ENCODE peak calls at places on chromosomes 2 and 18, in eight cellular contexts. F, Y, I, D, X, C, Z and Q are unnamed samples.

GRCh38 chr18:34023471-34023870 is 201.2 kb downstream of the NOL4 start:
- DNase-seq in X (no peak), I (no peak), Y (no peak), F (no peak), D (no peak), C (no peak), Z (no peak), Q (no peak)

GRCh38 chr2:95377724-95378123 is 24.8 kb upstream of the FAHD2A start:
- DNase-seq in Y (no peak), Z (no peak), C (no peak), X (no peak), D (no peak), F (no peak), I (no peak), Q (no peak)

GRCh38 chr2:138175066-138175465 is 210.8 kb downstream of the HNMT start:
- DNase-seq in D (no peak), I (no peak), Z (no peak), C (no peak), X (no peak), F (no peak), Y (no peak), Q (no peak)

GRCh38 chr18:54880706-54881105 is 52.4 kb downstream of the RAB27B start:
- DNase-seq in C (no peak), D (no peak), I (no peak), Y (no peak), X (no peak), F (no peak), Z (no peak), Q (no peak)

GRCh38 chr18:60060026-60060425 is 160.2 kb downstream of the PMAIP1 start:
- DNase-seq in D (no peak), X (no peak), F (no peak), I (no peak), C (no peak), Y (no peak), Z (no peak), Q (no peak)

GRCh38 chr2:75466708-75467311 is 93.9 kb downstream of the EVA1A start:
- DNase-seq in Z (no peak), X (no peak), C (no peak), F (no peak), D (no peak), Y (peak; percentile 6), I (peak; percentile 68), Q (peak; percentile 43)

GRCh38 chr2:204260162-204260877 is 285.0 kb upstream of the PARD3B start:
- DNase-seq in Z (no peak), C (no peak), Y (peak; percentile 26), D (no peak), I (peak; percentile 65), X (peak; percentile 50), F (peak; percentile 56), Q (peak; percentile 62)

GRCh38 chr2:12284487-12284886 is 432.2 kb upstream of the TRIB2 start:
- DNase-seq in F (no peak), I (no peak), Z (no peak), D (no peak), Y (no peak), X (no peak), C (no peak), Q (no peak)

GRCh38 chr2:182509231-182509630 is 82.4 kb upstream of the PDE1A start:
- DNase-seq in X (no peak), Y (no peak), C (no peak), D (no peak), F (no peak), Z (no peak), I (no peak), Q (no peak)

GRCh38 chr2:240387669-240388358 is 47.6 kb upstream of the GPC1 start:
- DNase-seq in D (peak; percentile 78), I (peak; percentile 70), C (peak; percentile 67), Z (no peak), Y (no peak), F (peak; percentile 56), X (peak; percentile 90), Q (peak; percentile 39)

GRCh38 chr18:76914314-76914713 is 92.0 kb downstream of the ZNF236 start:
- DNase-seq in I (no peak), X (no peak), Y (no peak), Z (no peak), C (no peak), F (no peak), D (no peak), Q (no peak)

GRCh38 chr2:69544951-69545350 is 98.6 kb downstream of the AAK1 start:
- DNase-seq in I (no peak), C (no peak), Z (no peak), X (no peak), D (no peak), F (no peak), Y (no peak), Q (no peak)

DNA sequence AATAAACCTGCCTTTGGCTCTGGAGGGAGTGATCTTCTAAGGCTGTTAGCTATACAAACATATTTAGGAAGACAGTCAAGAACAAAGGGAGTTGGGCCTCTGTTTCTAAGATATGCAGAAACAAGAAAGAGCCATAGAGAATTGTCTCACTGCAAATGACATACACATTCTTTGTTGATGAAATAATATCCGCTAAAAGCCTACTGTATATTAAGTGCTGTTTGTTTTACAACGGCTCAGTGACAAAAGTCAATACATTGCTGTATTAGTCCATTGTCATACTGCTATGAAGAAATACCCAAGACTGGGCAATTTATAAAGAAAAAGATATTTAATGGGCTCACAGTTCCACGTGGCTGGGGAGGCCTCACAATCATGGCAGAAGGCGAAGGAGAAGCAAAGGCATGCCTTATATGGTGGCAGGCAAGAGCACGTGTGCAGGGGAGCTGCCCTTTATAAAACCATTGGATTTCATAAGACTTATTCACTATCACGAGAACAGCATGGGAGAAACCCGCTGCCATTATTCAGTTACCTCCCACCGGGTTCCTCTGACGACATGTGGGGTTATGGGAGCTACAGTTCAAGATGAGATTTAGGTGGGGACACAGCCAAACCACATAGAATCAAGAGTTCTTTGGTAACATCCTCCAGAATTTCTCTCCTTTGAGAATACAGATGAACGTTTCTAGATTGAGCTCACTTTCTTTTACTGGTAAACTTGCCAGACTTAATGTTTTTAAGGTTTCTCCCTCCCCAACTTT is 157.8 kb downstream of the PIK3C3 start:
- DNase-seq in I (no peak), C (no peak), X (no peak), F (no peak), Z (no peak), D (no peak), Y (no peak), Q (no peak)
- H3K4me1 ChIP-seq in I (peaks cover 3% of the 10 kb centered on the region), C (peaks cover 17% of the 10 kb centered on the region), X (peaks cover 5% of the 10 kb centered on the region), F (no peaks in the 10 kb centered on the region), Z (peaks cover 6% of the 10 kb centered on the region), D (no peaks in the 10 kb centered on the region), Y (no peaks in the 10 kb centered on the region), Q (peaks cover 6% of the 10 kb centered on the region)

GRCh38 chr2:1995987-1996386 is 251.7 kb upstream of the PXDN start:
- DNase-seq in X (no peak), Z (no peak), Y (no peak), D (no peak), I (no peak), F (no peak), C (no peak), Q (no peak)

GRCh38 chr2:1995584-1995983 is 251.3 kb upstream of the PXDN start:
- DNase-seq in I (no peak), Z (no peak), X (no peak), C (no peak), F (no peak), D (no peak), Y (no peak), Q (no peak)

GRCh38 chr2:1997976-1998375 is 253.7 kb upstream of the PXDN start:
- DNase-seq in X (no peak), F (no peak), D (no peak), Z (no peak), Y (no peak), C (no peak), I (no peak), Q (no peak)

GRCh38 chr2:1995086-1995485 is 250.8 kb upstream of the PXDN start:
- DNase-seq in X (no peak), I (no peak), Y (no peak), C (no peak), F (no peak), Z (no peak), D (no peak), Q (no peak)

GRCh38 chr2:1997409-1997808 is 253.1 kb upstream of the PXDN start:
- DNase-seq in C (no peak), Z (no peak), D (no peak), F (no peak), I (no peak), X (no peak), Y (no peak), Q (peak; percentile 37)
- TF ChIP-seq POLR2A in C (no peak), Z (no peak), D (no peak), F (no peak), I (no peak), X (no peak), Y (no peak), Q (no peak)

GRCh38 chr18:35495821-35496368 is 1.9 kb downstream of the INO80C start:
- DNase-seq in F (no peak), C (no peak), Z (no peak), Y (no peak), X (no peak), I (peak; percentile 40), D (no peak), Q (no peak)
- H3K4me3 ChIP-seq in F (no peak overlapping the region), C (no peak overlapping the region), Z (no peak overlapping the region), Y (no peak overlapping the region), X (no peak overlapping the region), I (peak overlapping the region; percentile 70), D (no peak overlapping the region), Q (no peak overlapping the region)

GRCh38 chr2:26001743-26002341 is 19.5 kb upstream of the KIF3C start:
- DNase-seq in C (peak; percentile 74), F (peak; percentile 84), Z (no peak), D (peak; percentile 82), X (peak; percentile 78), I (no peak), Y (peak; percentile 79), Q (peak; percentile 91)

GRCh38 chr2:26008095-26008494 is 25.8 kb upstream of the RAB10 start:
- DNase-seq in X (no peak), Y (no peak), D (no peak), Z (no peak), I (no peak), C (no peak), F (no peak), Q (no peak)

GRCh38 chr2:26000561-26001211 is 18.4 kb upstream of the KIF3C start:
- DNase-seq in Y (no peak), D (no peak), F (no peak), I (no peak), C (no peak), Z (no peak), X (peak; percentile 31), Q (peak; percentile 54)

GRCh38 chr2:25996844-25997243 is 14.5 kb upstream of the KIF3C start:
- DNase-seq in D (no peak), Z (no peak), C (no peak), F (no peak), X (no peak), I (no peak), Y (no peak), Q (no peak)

DNA sequence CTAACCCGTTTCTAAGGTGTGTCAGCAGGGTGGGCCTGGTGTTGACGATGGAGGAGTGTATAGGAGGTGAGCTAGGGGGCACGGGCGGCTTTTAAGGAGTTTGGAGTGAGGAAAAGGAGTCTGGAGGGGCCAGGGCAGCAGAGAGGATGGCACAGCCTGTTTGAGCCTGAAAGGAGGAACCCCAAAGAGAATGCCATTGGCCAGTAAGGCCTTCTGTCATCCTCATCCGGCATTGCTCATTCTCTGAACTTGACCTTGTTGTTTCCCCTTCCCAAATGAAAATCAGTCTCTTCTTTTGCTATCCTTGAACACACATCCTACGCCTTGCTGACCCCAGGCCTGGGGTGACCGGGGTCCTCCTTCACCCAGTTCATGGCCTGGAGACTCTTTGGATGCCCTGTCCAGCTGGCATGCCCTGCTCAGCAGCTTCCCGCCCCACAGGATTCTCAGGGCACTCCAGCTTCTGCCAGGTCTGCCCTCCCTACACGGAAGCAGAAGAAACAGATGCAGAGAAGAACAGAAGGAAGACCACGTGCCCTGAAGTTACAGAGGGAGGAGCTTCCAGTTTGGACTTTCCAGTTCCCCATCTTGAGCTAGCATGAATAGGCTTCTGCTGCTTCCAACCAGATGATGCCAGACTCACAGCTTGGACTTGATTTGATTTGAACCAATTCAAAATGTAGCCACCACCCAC is 20.5 kb upstream of the KIF3C start:
- DNase-seq in F (no peak), C (peak; percentile 81), Z (no peak), X (peak; percentile 35), Y (peak; percentile 50), D (no peak), I (no peak), Q (peak; percentile 44)
- H3K4me1 ChIP-seq in F (peaks cover 9% of the 10 kb centered on the region), C (peaks cover 64% of the 10 kb centered on the region), Z (peaks cover 57% of the 10 kb centered on the region), X (peaks cover 14% of the 10 kb centered on the region), Y (peaks cover 6% of the 10 kb centered on the region), D (no peaks in the 10 kb centered on the region), I (peaks cover 2% of the 10 kb centered on the region), Q (peaks cover 34% of the 10 kb centered on the region)